ENCODE peak calls at places on chromosomes 3 and 15, in five cellular contexts. M is IMR-90, Y is H9, P is mesenchymal stem cell, G is H1. R is an unnamed sample.

GRCh38 chr3:168820748-168821445 is 725.2 kb upstream of the GOLIM4 start:
- DNase-seq in G (no peak), P (no peak), Y (no peak), M (no peak), R (no peak)

GRCh38 chr3:11705049-11705448 is 61.3 kb upstream of the VGLL4 start:
- DNase-seq in P (no peak), M (no peak), G (peak), Y (peak), R (no peak)

GRCh38 chr15:71532994-71533393 is 277.4 kb upstream of the NR2E3 start:
- DNase-seq in G (no peak), M (no peak), Y (peak), P (no peak), R (no peak)

GRCh38 chr3:172134352-172134751 is 95.0 kb downstream of the FNDC3B start:
- DNase-seq in Y (no peak), P (peak), G (no peak), M (no peak), R (no peak)

GRCh38 chr3:28069438-28069837 is 172.0 kb upstream of the CMC1 start:
- DNase-seq in G (no peak), P (no peak), M (no peak), Y (no peak), R (no peak)

GRCh38 chr15:60722328-60723112 is 243.6 kb upstream of the ICE2 start:
- DNase-seq in G (no peak), Y (no peak), P (peak), M (no peak), R (no peak)

GRCh38 chr3:194518652-194519051 is 31.9 kb upstream of the ATP13A3 start:
- DNase-seq in Y (no peak), G (no peak), M (peak), P (peak), R (no peak)

GRCh38 chr15:52466134-52466701 is 62.5 kb downstream of the MYO5A start:
- DNase-seq in G (no peak), M (no peak), Y (peak), P (no peak), R (no peak)

GRCh38 chr3:155753038-155753647 is 8.3 kb upstream of the PLCH1 start:
- DNase-seq in P (peak), M (peak), Y (no peak), G (no peak), R (no peak)

GRCh38 chr3:169227911-169228310 is 435.6 kb downstream of the MECOM start:
- DNase-seq in M (peak), Y (no peak), P (no peak), G (no peak), R (no peak)

GRCh38 chr3:66498718-66499611 is 1.9 kb downstream of the LRIG1 start:
- DNase-seq in Y (no peak), P (no peak), G (no peak), M (peak), R (no peak)

GRCh38 chr3:100400424-100400781 is 486 bp downstream of the TOMM70 start:
- DNase-seq in M (peak), G (peak), Y (no peak), P (peak), R (peak)

GRCh38 chr15:66189291-66189690 is 64.3 kb downstream of the MEGF11 start:
- DNase-seq in G (no peak), P (no peak), Y (no peak), M (no peak), R (no peak)

GRCh38 chr3:57100046-57100695 is 39.7 kb downstream of the SPATA12 start:
- DNase-seq in Y (peak), G (peak), P (peak), M (peak), R (peak)

GRCh38 chr3:42191443-42191747 is 74.6 kb downstream of the CCK start:
- DNase-seq in M (no peak), Y (no peak), P (no peak), G (no peak), R (no peak)

GRCh38 chr15:38427380-38427779 is 26.5 kb upstream of the FAM98B start:
- DNase-seq in M (no peak), Y (no peak), P (no peak), G (no peak), R (no peak)

GRCh38 chr3:25428003-25428861 is at the start of gene RARB:
- DNase-seq in M (peak), Y (peak), G (peak), P (peak), R (peak)

GRCh38 chr15:91444656-91445055 is 344.6 kb downstream of the SV2B start:
- DNase-seq in G (no peak), M (no peak), P (no peak), Y (no peak), R (no peak)

GRCh38 chr15:61415617-61416120 is 186.6 kb upstream of the RORA start:
- DNase-seq in G (no peak), P (no peak), Y (no peak), M (no peak), R (no peak)

GRCh38 chr3:18758047-18758704 is 333.0 kb upstream of the SATB1 start:
- DNase-seq in P (peak), Y (peak), M (no peak), G (no peak), R (peak)

GRCh38 chr15:47437492-47437891 is 279.8 kb upstream of the SEMA6D start:
- DNase-seq in G (no peak), Y (no peak), P (no peak), M (no peak), R (no peak)

GRCh38 chr3:156291269-156292123 is 171.1 kb downstream of the KCNAB1 start:
- DNase-seq in M (peak), P (peak), Y (peak), G (peak), R (peak)

GRCh38 chr15:51619331-51620033 is 3.1 kb downstream of the DMXL2 start:
- DNase-seq in G (no peak), Y (no peak), M (no peak), P (peak), R (no peak)

GRCh38 chr3:42984701-42985100 is 5.6 kb downstream of the GASK1A start:
- DNase-seq in M (no peak), G (no peak), Y (no peak), P (no peak), R (no peak)

GRCh38 chr3:156739976-156740375 is 65.6 kb downstream of the TIPARP start:
- DNase-seq in Y (no peak), P (no peak), M (no peak), G (no peak), R (no peak)

GRCh38 chr3:194521514-194522260 is 34.9 kb upstream of the ATP13A3 start:
- DNase-seq in G (no peak), P (peak), Y (no peak), M (peak), R (no peak)

GRCh38 chr3:19901337-19901736 is 32.7 kb downstream of the EFHB start:
- DNase-seq in G (no peak), M (no peak), Y (no peak), P (no peak), R (no peak)

GRCh38 chr15:94164202-94164807 is 67.1 kb upstream of the MCTP2 start:
- DNase-seq in G (peak), Y (peak), P (peak), M (peak), R (peak)

GRCh38 chr15:84878504-84878903 is 6.0 kb upstream of the SLC28A1 start:
- DNase-seq in G (peak), P (peak), Y (peak), M (peak), R (peak)

GRCh38 chr15:87740655-87741344 is 515.7 kb downstream of the NTRK3 start:
- DNase-seq in G (no peak), P (no peak), M (no peak), Y (no peak), R (no peak)

GRCh38 chr3:135784557-135784956 is 181.0 kb upstream of the PPP2R3A start:
- DNase-seq in P (no peak), M (no peak), G (no peak), Y (no peak), R (no peak)
- H3K9ac ChIP-seq in P (no peak), M (no peak), G (no peak), Y (no peak), R (no peak)

GRCh38 chr3:128346562-128346961 is 120.1 kb downstream of the DNAJB8 start:
- DNase-seq in M (no peak), G (no peak), Y (no peak), P (no peak), R (no peak)
- H3K14ac ChIP-seq in M (no peak), G (no peak), Y (no peak), P (no peak), R (no peak)

GRCh38 chr3:125141596-125142417 is 70.7 kb downstream of the SLC12A8 start:
- DNase-seq in M (no peak), Y (peak), G (peak), P (no peak), R (no peak)

GRCh38 chr3:125142418-125142778 is 70.2 kb downstream of the SLC12A8 start:
- DNase-seq in P (no peak), M (no peak), Y (no peak), G (no peak), R (no peak)

GRCh38 chr3:125139386-125139785 is 73.2 kb downstream of the SLC12A8 start:
- DNase-seq in Y (no peak), G (no peak), M (no peak), P (no peak), R (no peak)

GRCh38 chr3:125140817-125141595 is 71.5 kb downstream of the SLC12A8 start:
- DNase-seq in M (no peak), P (no peak), G (no peak), Y (no peak), R (no peak)

DNA sequence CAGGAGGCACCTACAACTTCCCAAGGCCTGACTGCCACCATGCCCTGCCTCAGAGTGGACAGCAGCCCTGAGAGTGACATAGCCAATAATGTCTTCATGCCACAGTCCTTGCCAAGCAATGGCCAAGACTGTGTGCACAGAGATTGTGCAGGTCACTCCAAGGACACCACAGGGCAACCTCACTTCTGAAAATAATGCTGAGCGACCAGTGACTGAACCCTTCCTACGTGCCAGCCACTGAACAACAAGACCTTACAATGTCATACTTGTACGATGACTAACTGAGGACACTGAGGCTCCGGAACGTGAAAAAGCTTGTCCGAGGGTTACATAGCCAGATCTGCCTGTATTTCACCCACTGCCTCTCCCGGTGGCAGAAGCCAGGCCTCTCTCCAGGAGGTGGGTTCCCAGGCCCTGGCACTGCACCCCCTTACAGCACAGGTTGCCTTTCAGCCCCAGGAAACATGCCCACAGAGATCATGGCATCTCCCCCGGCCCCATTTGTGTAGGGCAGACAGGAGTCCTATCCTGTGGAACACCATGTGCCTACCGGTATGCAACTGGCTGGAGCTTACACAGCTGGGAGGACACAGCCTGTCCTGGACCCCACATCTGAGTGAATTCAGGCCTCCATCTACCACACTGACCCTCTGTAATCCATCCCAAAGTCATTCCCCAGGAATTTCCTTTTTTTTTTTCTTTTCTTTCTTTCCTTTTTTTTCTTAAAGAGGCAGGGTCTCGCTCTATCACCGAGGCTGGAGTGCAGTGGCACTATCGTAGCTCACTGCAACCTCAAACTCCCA is 72.3 kb downstream of the SLC12A8 start:
- DNase-seq in P (peak), Y (no peak), G (no peak), M (peak), R (no peak)
- H2BK15ac ChIP-seq in P (peak), Y (no peak), G (no peak), M (peak), R (no peak)

GRCh38 chr3:184241447-184242296 is 7.1 kb downstream of the ALG3 start:
- DNase-seq in G (peak), Y (peak), M (peak), P (no peak), R (no peak)

GRCh38 chr3:184239710-184240109 is 9.1 kb downstream of the ALG3 start:
- DNase-seq in M (no peak), P (no peak), G (no peak), Y (no peak), R (no peak)

GRCh38 chr3:184239221-184239620 is 9.5 kb downstream of the ALG3 start:
- DNase-seq in M (no peak), G (no peak), Y (no peak), P (no peak), R (no peak)

GRCh38 chr3:184241141-184241446 is 7.7 kb downstream of the ALG3 start:
- DNase-seq in Y (no peak), G (no peak), M (no peak), P (no peak), R (no peak)

GRCh38 chr3:184240384-184241140 is 8.2 kb downstream of the ALG3 start:
- DNase-seq in P (peak), Y (no peak), G (peak), M (peak), R (no peak)
- H3K9ac ChIP-seq in P (no peak), Y (no peak), G (no peak), M (no peak), R (no peak)

GRCh38 chr3:128504957-128505730 is 12.1 kb upstream of the GATA2 start:
- DNase-seq in G (no peak), Y (peak), M (no peak), P (no peak), R (no peak)
- H3K14ac ChIP-seq in G (no peak), Y (no peak), M (no peak), P (no peak), R (no peak)

GRCh38 chr3:21446937-21447336 is 304.1 kb downstream of the ZNF385D start:
- DNase-seq in M (no peak), Y (no peak), P (no peak), G (no peak), R (no peak)
- H2BK15ac ChIP-seq in M (no peak), Y (no peak), P (no peak), G (no peak), R (no peak)

DNA sequence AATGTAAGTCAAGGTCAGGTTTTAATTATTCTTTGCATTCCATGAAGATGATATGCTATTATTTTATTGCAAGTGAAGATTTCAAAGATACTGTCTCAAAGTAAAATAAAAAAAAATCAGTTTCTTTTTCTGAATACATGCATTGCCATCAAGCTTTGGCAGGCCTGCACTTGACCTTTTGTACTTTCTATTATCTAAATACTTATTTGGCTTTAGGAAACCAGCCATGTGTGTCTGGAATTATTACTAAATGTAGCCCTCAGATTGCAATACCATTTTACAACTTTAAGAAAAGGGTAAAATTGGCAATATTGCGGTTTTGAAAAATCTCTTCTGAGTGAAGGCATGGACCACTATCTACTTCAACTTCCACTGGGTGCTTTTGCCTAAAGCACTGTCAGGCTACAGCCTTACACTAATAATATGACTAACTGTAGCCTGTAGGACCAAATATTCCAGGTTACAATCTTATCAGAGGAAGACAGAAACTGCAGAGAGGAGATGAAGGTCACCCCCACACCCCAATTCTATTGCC is 349.4 kb upstream of the DCBLD2 start:
- DNase-seq in Y (no peak), P (peak), G (no peak), M (no peak), R (no peak)
- H3K9ac ChIP-seq in Y (no peak), P (no peak), G (no peak), M (no peak), R (no peak)